ENCODE peak calls at places on chromosomes 13 and 19, in seven cellular contexts. F, S, Q, W, L, I and U are unnamed samples.

GRCh38 chr13:60398949-60399589 is 2.0 kb downstream of the TDRD3 start:
- DNase-seq in W (no peak), L (no peak), S (no peak), Q (no peak), I (no peak), F (peak; percentile 32), U (no peak)

GRCh38 chr19:3358919-3359849 is 7.2 kb upstream of the NFIC start:
- DNase-seq in F (peak; percentile 65), L (peak; percentile 73), I (peak; percentile 70), W (peak; percentile 94), Q (no peak), S (no peak), U (peak; percentile 78)

GRCh38 chr13:112802808-112803207 is 113.0 kb downstream of the ATP11A start:
- DNase-seq in W (no peak), S (no peak), F (no peak), L (no peak), Q (no peak), I (no peak), U (no peak)

GRCh38 chr13:43397110-43397509 is 373.7 kb downstream of the DNAJC15 start:
- DNase-seq in L (no peak), I (no peak), S (no peak), W (no peak), Q (peak; percentile 86), F (no peak), U (no peak)

GRCh38 chr13:36533806-36534205 is 101.5 kb downstream of the CCNA1 start:
- DNase-seq in S (no peak), Q (peak; percentile 83), F (no peak), W (no peak), L (no peak), I (no peak), U (no peak)

GRCh38 chr13:45825124-45825650 is 26.4 kb downstream of the SIAH3 start:
- DNase-seq in F (no peak), I (no peak), Q (no peak), W (no peak), S (no peak), L (no peak), U (no peak)

GRCh38 chr19:55519461-55520311 is 17.2 kb downstream of the SBK2 start:
- DNase-seq in I (no peak), L (no peak), S (no peak), Q (peak; percentile 94), W (no peak), F (no peak), U (no peak)

GRCh38 chr19:38151242-38151641 is 72.8 kb downstream of the DPF1 start:
- DNase-seq in I (no peak), S (no peak), Q (no peak), F (no peak), W (no peak), L (no peak), U (no peak)